ENCODE peak calls at places on chromosomes 12 and 14, in four cellular contexts. P is AG20443; O is stimulated activated CD4-positive, alpha-beta T cell treated with anti-CD3 and anti-CD28 coated beads, Interleukin-15, amount 100 ng/mL, for 1 hour; W is stimulated activated naive CD4-positive, alpha-beta T cell. A is an unnamed sample.

GRCh38 chr14:105627701-105628100 is 101.3 kb downstream of the TMEM121 start:
- DNase-seq in P (no peak), O (no peak), W (no peak), A (no peak)

GRCh38 chr12:11431486-11431885 is 36.1 kb upstream of the PRB2 start:
- DNase-seq in P (no peak), O (no peak), W (no peak), A (no peak)

GRCh38 chr12:126483145-126484068 is 1418.2 kb downstream of the AACS start:
- DNase-seq in P (peak), O (no peak), W (no peak), A (no peak)

GRCh38 chr14:72766296-72766695 is 127.6 kb downstream of the DPF3 start:
- DNase-seq in P (no peak), O (no peak), W (no peak), A (no peak)

GRCh38 chr12:12881495-12881894 is 9.9 kb upstream of the GPRC5A start:
- DNase-seq in P (peak), O (no peak), W (no peak), A (no peak)

GRCh38 chr12:53956914-53957536 is 2.3 kb downstream of the HOXC12 start:
- DNase-seq in P (no peak), O (no peak), W (no peak), A (no peak)

GRCh38 chr14:64478634-64479250 is 13.4 kb downstream of the AKAP5 start:
- DNase-seq in P (peak), O (no peak), W (peak), A (no peak)

GRCh38 chr14:103281496-103282231 is 52.4 kb upstream of the EIF5 start:
- DNase-seq in P (peak), O (no peak), W (no peak), A (no peak)

GRCh38 chr14:23408307-23408630 is 196 bp upstream of the MYH6 start:
- DNase-seq in P (no peak), O (no peak), W (no peak), A (no peak)

GRCh38 chr12:27289414-27289813 is 43.2 kb upstream of the BMAL2 start:
- DNase-seq in P (no peak), O (no peak), W (no peak), A (no peak)

GRCh38 chr14:95943699-95944098 is 67.1 kb downstream of the TUNAR start:
- DNase-seq in P (no peak), O (no peak), W (no peak), A (no peak)

GRCh38 chr14:104746951-104747481 is 5.9 kb upstream of the SIVA1 start:
- DNase-seq in P (no peak), O (no peak), W (no peak), A (no peak)

GRCh38 chr14:103436533-103436932 is 51.3 kb downstream of the MARK3 start:
- DNase-seq in P (no peak), O (no peak), W (no peak), A (no peak)

GRCh38 chr12:32002848-32003493 is 43.8 kb downstream of the RESF1 start:
- DNase-seq in P (peak), O (no peak), W (no peak), A (no peak)

GRCh38 chr14:39114073-39114838 is at the start of gene GEMIN2:
- DNase-seq in P (peak), O (peak), W (peak), A (peak)

GRCh38 chr12:20967756-20968155 is 157.3 kb downstream of the SLCO1B3 start:
- DNase-seq in P (no peak), O (no peak), W (no peak), A (no peak)

GRCh38 chr12:66941150-66941549 is 262.3 kb upstream of the GRIP1 start:
- DNase-seq in P (no peak), O (no peak), W (no peak), A (no peak)

GRCh38 chr14:52692248-52692962 is 3.0 kb downstream of the ERO1A start:
- DNase-seq in P (peak), O (no peak), W (no peak), A (no peak)

GRCh38 chr14:20428010-20428365 is 8.0 kb downstream of the KLHL33 start:
- DNase-seq in P (no peak), O (no peak), W (no peak), A (no peak)

GRCh38 chr12:52543985-52544888 is 8.7 kb downstream of the KRT71 start:
- DNase-seq in P (peak), O (no peak), W (no peak), A (no peak)

GRCh38 chr14:51219473-51220448 is 20.3 kb upstream of the TMX1 start:
- DNase-seq in P (peak), O (no peak), W (no peak), A (no peak)

GRCh38 chr12:120468271-120468845 is 1.2 kb downstream of the SRSF9 start:
- DNase-seq in P (peak), O (no peak), W (no peak), A (no peak)

GRCh38 chr14:20327005-20327869 is 5.8 kb downstream of the CCNB1IP1 start:
- DNase-seq in P (peak), O (no peak), W (peak), A (no peak)

GRCh38 chr12:110165540-110166159 is 41.5 kb downstream of the IFT81 start:
- DNase-seq in P (no peak), O (no peak), W (no peak), A (no peak)

GRCh38 chr12:38411426-38411825 is 94.9 kb downstream of the ALG10B start:
- DNase-seq in P (no peak), O (no peak), W (no peak), A (no peak)

GRCh38 chr14:92753250-92753649 is 4.8 kb upstream of the LGMN start:
- DNase-seq in P (no peak), O (no peak), W (no peak), A (no peak)

GRCh38 chr14:88505621-88506020 is 49.2 kb downstream of the PTPN21 start:
- DNase-seq in P (no peak), O (no peak), W (no peak), A (no peak)

GRCh38 chr14:90788031-90788430 is 28.2 kb downstream of the TTC7B start:
- DNase-seq in P (no peak), O (no peak), W (no peak), A (no peak)

GRCh38 chr12:9049520-9050133 is 60.3 kb downstream of the KLRG1 start:
- DNase-seq in P (peak), O (no peak), W (peak), A (no peak)

GRCh38 chr12:127928615-127929014 is 338.4 kb upstream of the TMEM132C start:
- DNase-seq in P (no peak), O (no peak), W (no peak), A (no peak)

GRCh38 chr12:103620395-103620794 is 33.3 kb downstream of the STAB2 start:
- DNase-seq in P (no peak), O (no peak), W (no peak), A (no peak)

GRCh38 chr12:74646831-74647230 is 109.2 kb downstream of the ATXN7L3B start:
- DNase-seq in P (no peak), O (no peak), W (no peak), A (no peak)

GRCh38 chr12:78490841-78491240 is 373.7 kb upstream of the SYT1 start:
- DNase-seq in P (peak), O (no peak), W (no peak), A (no peak)

GRCh38 chr12:3371018-3371417 is 120.0 kb upstream of the PRMT8 start:
- DNase-seq in P (no peak), O (no peak), W (no peak), A (no peak)

A was measured in mesothelial cell of epicardium.